ENCODE peak calls at places on chromosomes 6 and 20, in five cellular contexts. One of them, this sample, is unnamed.

GRCh38 chr6:3001773-3002293 is 2.1 kb downstream of the NQO2 start:
- DNase-seq in HepG2: peak
- DNase-seq in HCT116: peak
- DNase-seq in K562: peak
- DNase-seq in breast epithelium: no peak
- DNase-seq in this sample: no peak

GRCh38 chr6:62775427-62776022 is 435.7 kb upstream of the FKBP1C start:
- DNase-seq in K562: no peak
- DNase-seq in breast epithelium: no peak
- DNase-seq in HCT116: peak
- DNase-seq in HepG2: peak
- DNase-seq in this sample: no peak

GRCh38 chr20:43676368-43676767 is 9.5 kb downstream of the MYBL2 start:
- DNase-seq in HepG2: no peak
- DNase-seq in breast epithelium: no peak
- DNase-seq in K562: no peak
- DNase-seq in HCT116: no peak
- DNase-seq in this sample: no peak

GRCh38 chr20:48999890-49000870 is 45.9 kb upstream of the CSE1L start:
- DNase-seq in K562: no peak
- DNase-seq in HepG2: peak
- DNase-seq in HCT116: no peak
- DNase-seq in breast epithelium: no peak
- DNase-seq in this sample: no peak

GRCh38 chr20:59776626-59777320 is 156.7 kb downstream of the SYCP2 start:
- DNase-seq in breast epithelium: no peak
- DNase-seq in HepG2: no peak
- DNase-seq in HCT116: no peak
- DNase-seq in K562: no peak
- DNase-seq in this sample: peak

GRCh38 chr6:11535801-11536230 is 1.7 kb upstream of the TMEM170B start:
- DNase-seq in K562: no peak
- DNase-seq in HepG2: peak
- DNase-seq in breast epithelium: no peak
- DNase-seq in HCT116: no peak
- DNase-seq in this sample: no peak

GRCh38 chr6:109372070-109372585 is 10.1 kb downstream of the CD164 start:
- DNase-seq in K562: no peak
- DNase-seq in breast epithelium: no peak
- DNase-seq in HepG2: no peak
- DNase-seq in HCT116: no peak
- DNase-seq in this sample: no peak

GRCh38 chr6:26611599-26611998 is 14.8 kb downstream of the ABT1 start:
- DNase-seq in HCT116: no peak
- DNase-seq in breast epithelium: no peak
- DNase-seq in K562: no peak
- DNase-seq in HepG2: no peak
- DNase-seq in this sample: no peak

GRCh38 chr20:9427977-9428607 is 86.3 kb upstream of the LAMP5 start:
- DNase-seq in HepG2: no peak
- DNase-seq in HCT116: no peak
- DNase-seq in breast epithelium: no peak
- DNase-seq in K562: no peak
- DNase-seq in this sample: no peak

GRCh38 chr6:141667580-141668309 is 465.0 kb upstream of the GJE1 start:
- DNase-seq in HepG2: no peak
- DNase-seq in K562: no peak
- DNase-seq in breast epithelium: no peak
- DNase-seq in HCT116: no peak
- DNase-seq in this sample: no peak

GRCh38 chr20:1734269-1734858 is 76.8 kb upstream of the SIRPG start:
- DNase-seq in K562: no peak
- DNase-seq in breast epithelium: no peak
- DNase-seq in HCT116: no peak
- DNase-seq in HepG2: peak
- DNase-seq in this sample: peak

GRCh38 chr6:159093608-159094443 is 49.0 kb upstream of the TAGAP start:
- DNase-seq in breast epithelium: no peak
- DNase-seq in HepG2: no peak
- DNase-seq in HCT116: no peak
- DNase-seq in K562: no peak
- DNase-seq in this sample: no peak

GRCh38 chr20:62234346-62234745 is 4.0 kb upstream of the OSBPL2 start:
- DNase-seq in HepG2: no peak
- DNase-seq in breast epithelium: no peak
- DNase-seq in HCT116: no peak
- DNase-seq in K562: no peak
- DNase-seq in this sample: no peak

GRCh38 chr6:20301256-20301655 is 89.0 kb upstream of the MBOAT1 start:
- DNase-seq in HCT116: no peak
- DNase-seq in K562: no peak
- DNase-seq in HepG2: no peak
- DNase-seq in breast epithelium: no peak
- DNase-seq in this sample: no peak

GRCh38 chr6:57173056-57173885 is 1.1 kb downstream of the BAG2 start:
- DNase-seq in breast epithelium: no peak
- DNase-seq in HepG2: peak
- DNase-seq in K562: no peak
- DNase-seq in HCT116: no peak
- DNase-seq in this sample: no peak

GRCh38 chr6:130900913-130901312 is 73.7 kb downstream of the SMLR1 start:
- DNase-seq in breast epithelium: no peak
- DNase-seq in K562: no peak
- DNase-seq in HCT116: peak
- DNase-seq in HepG2: no peak
- DNase-seq in this sample: no peak

GRCh38 chr6:138182939-138183791 is 21.4 kb downstream of the ARFGEF3 start:
- DNase-seq in K562: no peak
- DNase-seq in HCT116: no peak
- DNase-seq in HepG2: no peak
- DNase-seq in breast epithelium: no peak
- DNase-seq in this sample: peak

GRCh38 chr20:35893942-35894341 is 60.4 kb downstream of the SCAND1 start:
- DNase-seq in HepG2: no peak
- DNase-seq in breast epithelium: no peak
- DNase-seq in HCT116: no peak
- DNase-seq in K562: no peak
- DNase-seq in this sample: no peak

GRCh38 chr20:45725134-45725533 is 3.0 kb downstream of the SPINT4 start:
- DNase-seq in breast epithelium: no peak
- DNase-seq in HepG2: peak
- DNase-seq in HCT116: no peak
- DNase-seq in K562: no peak
- DNase-seq in this sample: no peak

GRCh38 chr6:147546501-147547368 is 38.2 kb downstream of the SAMD5 start:
- DNase-seq in K562: no peak
- DNase-seq in HCT116: no peak
- DNase-seq in breast epithelium: no peak
- DNase-seq in HepG2: no peak
- DNase-seq in this sample: no peak

GRCh38 chr6:16319813-16320532 is 81.6 kb downstream of the GMPR start:
- DNase-seq in breast epithelium: peak
- DNase-seq in K562: peak
- DNase-seq in HCT116: peak
- DNase-seq in HepG2: no peak
- DNase-seq in this sample: no peak

GRCh38 chr6:98539669-98540207 is 294.6 kb upstream of the POU3F2 start:
- DNase-seq in HCT116: no peak
- DNase-seq in K562: no peak
- DNase-seq in breast epithelium: no peak
- DNase-seq in HepG2: no peak
- DNase-seq in this sample: no peak

GRCh38 chr20:19934792-19935491 is 82.2 kb upstream of the NAA20 start:
- DNase-seq in K562: no peak
- DNase-seq in HepG2: no peak
- DNase-seq in breast epithelium: peak
- DNase-seq in HCT116: no peak
- DNase-seq in this sample: no peak

GRCh38 chr6:161279677-161280365 is 6.0 kb upstream of the AGPAT4 start:
- DNase-seq in HCT116: no peak
- DNase-seq in HepG2: no peak
- DNase-seq in K562: no peak
- DNase-seq in breast epithelium: no peak
- DNase-seq in this sample: no peak

GRCh38 chr6:85368631-85369030 is 81.3 kb upstream of the NT5E start:
- DNase-seq in HCT116: no peak
- DNase-seq in breast epithelium: no peak
- DNase-seq in HepG2: no peak
- DNase-seq in K562: no peak
- DNase-seq in this sample: no peak

GRCh38 chr6:136738178-136739057 is 53.9 kb downstream of the MAP3K5 start:
- DNase-seq in K562: no peak
- DNase-seq in HCT116: no peak
- DNase-seq in HepG2: no peak
- DNase-seq in breast epithelium: no peak
- DNase-seq in this sample: no peak

GRCh38 chr6:9116026-9116425 is 680.7 kb upstream of the SLC35B3 start:
- DNase-seq in K562: no peak
- DNase-seq in HepG2: no peak
- DNase-seq in breast epithelium: no peak
- DNase-seq in HCT116: no peak
- DNase-seq in this sample: no peak

GRCh38 chr6:155221086-155221485 is 42.7 kb upstream of the CLDN20 start:
- DNase-seq in HepG2: no peak
- DNase-seq in HCT116: no peak
- DNase-seq in breast epithelium: no peak
- DNase-seq in K562: no peak
- DNase-seq in this sample: no peak

GRCh38 chr20:58645277-58645968 is 5.7 kb upstream of the STX16 start:
- DNase-seq in HepG2: peak
- DNase-seq in breast epithelium: peak
- DNase-seq in HCT116: no peak
- DNase-seq in K562: no peak
- DNase-seq in this sample: no peak

GRCh38 chr6:36204068-36204753 is 7.7 kb downstream of the BRPF3 start:
- DNase-seq in HepG2: no peak
- DNase-seq in breast epithelium: no peak
- DNase-seq in K562: no peak
- DNase-seq in HCT116: no peak
- DNase-seq in this sample: no peak

DNA sequence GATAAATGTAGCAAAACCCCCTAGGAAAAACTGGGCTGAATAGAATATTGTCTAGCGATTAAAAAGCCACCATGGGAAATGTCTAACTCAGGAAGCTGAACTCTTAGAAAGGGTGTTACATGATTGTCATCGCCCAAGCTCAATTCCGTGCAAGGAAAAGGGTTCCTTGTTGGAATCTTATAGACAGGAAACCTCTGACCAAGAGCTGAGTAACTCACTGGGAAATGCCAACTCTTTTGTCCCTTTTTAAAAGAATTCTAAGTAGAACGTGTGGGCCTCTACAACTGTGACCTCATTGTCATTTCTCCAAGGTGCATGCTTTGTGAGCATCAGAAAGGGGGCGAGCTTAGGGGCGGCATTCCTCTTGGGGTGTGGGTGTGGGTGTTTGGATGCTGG is 88.1 kb downstream of the SYNJ2 start:
- DNase-seq in HepG2: no peak
- DNase-seq in K562: no peak
- DNase-seq in breast epithelium: no peak
- DNase-seq in HCT116: no peak
- DNase-seq in this sample: no peak
- TF ChIP-seq POLR2AphosphoS5 in HepG2: no peak
- TF ChIP-seq POLR2AphosphoS5 in K562: no peak
- TF ChIP-seq POLR2AphosphoS5 in breast epithelium: no peak
- TF ChIP-seq POLR2AphosphoS5 in HCT116: no peak
- TF ChIP-seq POLR2AphosphoS5 in this sample: no peak

DNA sequence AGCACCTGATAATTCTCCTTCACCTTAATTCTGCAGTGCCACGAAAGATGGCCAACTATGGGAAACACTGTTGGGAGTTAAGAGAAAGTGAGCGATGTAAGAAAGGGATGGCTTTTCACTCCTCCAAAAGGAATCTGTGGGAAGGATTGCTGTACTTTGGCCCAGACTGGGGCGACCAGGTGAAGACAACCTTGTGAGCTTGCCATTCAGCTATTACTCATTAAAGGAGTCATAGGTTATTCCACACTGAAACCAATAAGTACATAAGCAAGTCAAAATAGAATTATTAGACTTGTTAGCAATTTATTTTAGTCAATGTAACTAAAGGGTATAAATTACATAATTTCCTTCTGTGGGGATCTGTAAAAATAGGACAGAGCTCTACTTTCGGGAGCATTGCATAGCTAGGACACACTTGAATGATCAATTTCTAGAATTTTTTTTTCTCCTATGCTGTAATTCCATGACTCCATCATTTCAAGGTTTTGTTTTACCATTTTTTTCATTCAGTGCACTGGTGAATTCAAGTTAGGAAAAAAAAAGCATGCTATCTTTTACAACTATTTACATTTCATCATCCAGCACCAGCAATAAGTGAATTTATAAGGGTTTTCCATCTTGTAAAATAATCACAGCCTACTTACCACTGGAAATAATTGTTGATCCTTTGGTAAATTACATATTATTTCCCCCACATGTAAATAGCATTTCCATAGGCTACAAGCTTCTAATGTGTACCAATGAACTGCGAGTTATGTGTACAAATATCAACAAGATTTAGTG is 231.7 kb downstream of the SIM1 start:
- DNase-seq in K562: no peak
- DNase-seq in HCT116: no peak
- DNase-seq in HepG2: no peak
- DNase-seq in breast epithelium: no peak
- DNase-seq in this sample: no peak
- TF ChIP-seq POLR2AphosphoS5 in K562: no peak
- TF ChIP-seq POLR2AphosphoS5 in HCT116: no peak
- TF ChIP-seq POLR2AphosphoS5 in HepG2: no peak
- TF ChIP-seq POLR2AphosphoS5 in breast epithelium: no peak
- TF ChIP-seq POLR2AphosphoS5 in this sample: no peak

GRCh38 chr6:133693565-133693964 is 195.3 kb upstream of the TCF21 start:
- DNase-seq in breast epithelium: no peak
- DNase-seq in K562: no peak
- DNase-seq in HepG2: no peak
- DNase-seq in HCT116: no peak
- DNase-seq in this sample: no peak

GRCh38 chr6:133688705-133689492 is 200.0 kb upstream of the TCF21 start:
- DNase-seq in HCT116: no peak
- DNase-seq in HepG2: no peak
- DNase-seq in breast epithelium: no peak
- DNase-seq in K562: no peak
- DNase-seq in this sample: no peak

GRCh38 chr6:133689863-133690262 is 199.1 kb upstream of the TCF21 start:
- DNase-seq in breast epithelium: no peak
- DNase-seq in HCT116: no peak
- DNase-seq in HepG2: no peak
- DNase-seq in K562: no peak
- DNase-seq in this sample: no peak
- TF ChIP-seq POLR2AphosphoS5 in breast epithelium: no peak
- TF ChIP-seq POLR2AphosphoS5 in HCT116: no peak
- TF ChIP-seq POLR2AphosphoS5 in HepG2: no peak
- TF ChIP-seq POLR2AphosphoS5 in K562: no peak
- TF ChIP-seq POLR2AphosphoS5 in this sample: no peak

GRCh38 chr6:144519429-144519828 is 234.3 kb downstream of the UTRN start:
- DNase-seq in HCT116: no peak
- DNase-seq in breast epithelium: no peak
- DNase-seq in HepG2: no peak
- DNase-seq in K562: no peak
- DNase-seq in this sample: no peak

GRCh38 chr6:144510859-144511258 is 225.7 kb downstream of the UTRN start:
- DNase-seq in HepG2: no peak
- DNase-seq in K562: no peak
- DNase-seq in breast epithelium: no peak
- DNase-seq in HCT116: no peak
- DNase-seq in this sample: no peak

GRCh38 chr6:144515761-144516160 is 230.6 kb downstream of the UTRN start:
- DNase-seq in K562: no peak
- DNase-seq in breast epithelium: no peak
- DNase-seq in HepG2: no peak
- DNase-seq in HCT116: no peak
- DNase-seq in this sample: no peak
- TF ChIP-seq POLR2AphosphoS5 in K562: no peak
- TF ChIP-seq POLR2AphosphoS5 in breast epithelium: no peak
- TF ChIP-seq POLR2AphosphoS5 in HepG2: no peak
- TF ChIP-seq POLR2AphosphoS5 in HCT116: no peak
- TF ChIP-seq POLR2AphosphoS5 in this sample: no peak